ENCODE peak calls at places on chromosomes 12 and 14, in seven cellular contexts. K, D, U, P, N, S and C are unnamed samples.

GRCh38 chr12:67794151-67794550 is 145.6 kb downstream of the DYRK2 start:
- DNase-seq in D (no peak), N (no peak), S (no peak), K (no peak), U (no peak), P (no peak), C (no peak)

GRCh38 chr12:30201301-30202160 is 417.8 kb upstream of the TMTC1 start:
- DNase-seq in P (no peak), N (no peak), K (peak; percentile 49), U (no peak), D (no peak), S (no peak), C (peak; percentile 31)

GRCh38 chr12:95763809-95764253 is 26.7 kb downstream of the NTN4 start:
- DNase-seq in U (no peak), N (peak; percentile 70), P (no peak), S (no peak), D (no peak), K (no peak), C (no peak)

GRCh38 chr14:33647385-33647786 is 303.5 kb downstream of the EGLN3 start:
- DNase-seq in K (no peak), P (no peak), U (no peak), N (peak; percentile 97), D (no peak), S (no peak), C (no peak)

GRCh38 chr12:105076098-105076497 is 8.2 kb downstream of the ALDH1L2 start:
- DNase-seq in N (peak; percentile 40), K (no peak), P (peak; percentile 57), U (no peak), S (no peak), D (no peak), C (no peak)

GRCh38 chr12:124336742-124337520 is 42.0 kb downstream of the RFLNA start:
- DNase-seq in P (no peak), K (no peak), D (no peak), N (no peak), U (no peak), S (no peak), C (no peak)

GRCh38 chr12:110277705-110278104 is 3.3 kb upstream of the ATP2A2 start:
- DNase-seq in N (no peak), P (no peak), K (no peak), U (no peak), S (no peak), D (no peak), C (no peak)

GRCh38 chr12:59651230-59651920 is 55.5 kb downstream of the SLC16A7 start:
- DNase-seq in N (peak; percentile 73), P (peak; percentile 78), D (no peak), S (no peak), U (no peak), K (no peak), C (no peak)

GRCh38 chr12:43309845-43310405 is 242.1 kb downstream of the ADAMTS20 start:
- DNase-seq in N (peak; percentile 50), P (no peak), D (no peak), S (no peak), K (no peak), U (no peak), C (no peak)

GRCh38 chr14:102545461-102546265 is 36.1 kb upstream of the ANKRD9 start:
- DNase-seq in P (no peak), D (no peak), N (no peak), S (no peak), U (no peak), K (no peak), C (peak; percentile 44)

GRCh38 chr12:68119724-68120211 is 39.8 kb downstream of the IFNG start:
- DNase-seq in D (peak; percentile 62), P (no peak), N (peak; percentile 15), K (no peak), U (peak; percentile 26), S (no peak), C (no peak)